ENCODE peak calls at places on chromosomes 6 and 20, in five cellular contexts. O is Peyer's patch, N is heart left ventricle, H is lower leg skin, U is sigmoid colon. D is an unnamed sample.

GRCh38 chr6:101326411-101326810 is 67.1 kb upstream of the GRIK2 start:
- DNase-seq in O (no peak), N (no peak), H (no peak), U (no peak), D (no peak)

GRCh38 chr20:32820000-32820697 is 395 bp downstream of the MAPRE1 start:
- DNase-seq in O (no peak), N (no peak), H (peak; percentile 90), U (no peak), D (peak; percentile 61)

GRCh38 chr6:113595921-113596376 is 261.2 kb upstream of the MARCKS start:
- DNase-seq in O (no peak), N (peak; percentile 33), H (no peak), U (peak; percentile 83), D (peak; percentile 72)

GRCh38 chr20:5864428-5864827 is 85.9 kb downstream of the TRMT6 start:
- DNase-seq in O (no peak), N (no peak), H (no peak), U (no peak), D (no peak)

GRCh38 chr6:14555804-14556203 is 438.2 kb downstream of the CD83 start:
- DNase-seq in O (peak; percentile 84), N (no peak), H (no peak), U (no peak), D (no peak)

GRCh38 chr6:37595859-37596258 is 96.2 kb upstream of the CCDC167 start:
- DNase-seq in O (no peak), N (no peak), H (no peak), U (no peak), D (no peak)

GRCh38 chr6:5665173-5665572 is 341.6 kb downstream of the NRN1 start:
- DNase-seq in O (peak; percentile 76), N (no peak), H (no peak), U (no peak), D (no peak)

GRCh38 chr6:166775180-166775922 is 148.3 kb upstream of the RPS6KA2 start:
- DNase-seq in O (peak; percentile 84), N (peak; percentile 48), H (peak; percentile 84), U (no peak), D (peak; percentile 39)

GRCh38 chr6:165010556-165011535 is 298.6 kb downstream of the C6orf118 start:
- DNase-seq in O (no peak), N (no peak), H (no peak), U (no peak), D (no peak)

GRCh38 chr6:39517763-39518162 is 195.3 kb upstream of the KCNK16 start:
- DNase-seq in O (no peak), N (no peak), H (no peak), U (no peak), D (no peak)

GRCh38 chr6:50939931-50940330 is 121.3 kb downstream of the TFAP2B start:
- DNase-seq in O (no peak), N (no peak), H (no peak), U (no peak), D (no peak)

GRCh38 chr6:18707714-18708439 is 320.7 kb downstream of the RNF144B start:
- DNase-seq in O (no peak), N (no peak), H (no peak), U (no peak), D (no peak)

GRCh38 chr6:144718431-144718830 is 433.3 kb downstream of the UTRN start:
- DNase-seq in O (no peak), N (no peak), H (no peak), U (no peak), D (no peak)

GRCh38 chr6:81816387-81816786 is 63.9 kb upstream of the TENT5A start:
- DNase-seq in O (no peak), N (no peak), H (no peak), U (no peak), D (no peak)

GRCh38 chr20:62168061-62168460 is 14.8 kb upstream of the MTG2 start:
- DNase-seq in O (no peak), N (no peak), H (no peak), U (no peak), D (no peak)

GRCh38 chr6:162387723-162388382 is 339.7 kb downstream of the PRKN start:
- DNase-seq in O (no peak), N (peak; percentile 38), H (no peak), U (no peak), D (no peak)

GRCh38 chr20:50460608-50461268 is 49.4 kb upstream of the PTPN1 start:
- DNase-seq in O (peak; percentile 94), N (peak; percentile 86), H (peak; percentile 98), U (peak; percentile 95), D (peak; percentile 84)

GRCh38 chr6:30802731-30803130 is 58.4 kb upstream of the IER3 start:
- DNase-seq in O (no peak), N (no peak), H (no peak), U (no peak), D (no peak)

GRCh38 chr6:109303647-109304283 is 78.5 kb downstream of the CD164 start:
- DNase-seq in O (no peak), N (no peak), H (no peak), U (no peak), D (no peak)

GRCh38 chr6:158072083-158072721 is 90.5 kb downstream of the SYNJ2 start:
- DNase-seq in O (peak; percentile 86), N (peak; percentile 75), H (peak; percentile 94), U (peak; percentile 87), D (peak; percentile 64)

GRCh38 chr20:58715709-58716475 is 23.3 kb downstream of the NPEPL1 start:
- DNase-seq in O (peak; percentile 38), N (peak; percentile 13), H (peak; percentile 75), U (peak; percentile 54), D (peak; percentile 3)

GRCh38 chr6:10419749-10420545 is 5.1 kb upstream of the TFAP2A start:
- DNase-seq in O (no peak), N (no peak), H (no peak), U (no peak), D (no peak)

GRCh38 chr20:49344975-49345374 is 67.1 kb upstream of the ZNFX1 start:
- DNase-seq in O (no peak), N (peak; percentile 59), H (peak; percentile 91), U (peak; percentile 90), D (peak; percentile 26)

GRCh38 chr6:87618531-87618930 is 28.6 kb downstream of the ORC3 start:
- DNase-seq in O (no peak), N (no peak), H (no peak), U (no peak), D (no peak)

GRCh38 chr6:145643760-145644159 is 91.6 kb downstream of the EPM2A start:
- DNase-seq in O (no peak), N (no peak), H (no peak), U (no peak), D (no peak)

GRCh38 chr6:164928366-164929154 is 380.8 kb downstream of the C6orf118 start:
- DNase-seq in O (no peak), N (no peak), H (no peak), U (no peak), D (no peak)

GRCh38 chr6:149097794-149098193 is 219.7 kb upstream of the TAB2 start:
- DNase-seq in O (no peak), N (no peak), H (no peak), U (no peak), D (no peak)

DNA sequence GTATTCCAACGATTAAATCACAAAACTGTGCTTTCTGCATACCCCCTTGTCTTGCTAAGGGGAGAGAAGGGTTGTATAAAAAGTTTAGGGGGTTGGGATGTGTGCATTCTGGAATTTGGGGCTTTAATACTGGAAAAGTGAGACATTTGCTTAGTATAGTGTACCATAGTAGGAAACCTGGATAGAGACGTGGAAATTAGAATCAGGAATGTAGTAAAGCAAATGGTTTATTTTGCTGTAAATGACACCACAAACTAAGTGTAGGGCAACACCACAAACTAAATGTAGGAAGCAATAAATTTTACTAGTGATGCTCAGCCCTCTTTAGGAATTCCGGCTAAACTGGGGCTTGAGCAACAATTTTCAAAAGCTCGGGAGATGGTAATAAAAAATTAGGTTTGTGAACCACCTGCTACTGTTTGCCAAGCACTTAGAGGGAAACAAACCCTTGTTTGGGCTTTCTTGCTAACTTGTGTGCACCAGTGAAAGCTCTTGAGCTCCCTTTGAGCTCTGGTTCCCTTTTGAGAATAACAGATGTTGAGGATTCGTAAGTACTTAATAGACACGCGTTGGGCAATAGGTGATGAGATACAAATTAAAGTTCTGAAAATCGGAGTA is 13.8 kb downstream of the BRD2 start:
- DNase-seq in O (no peak), N (no peak), H (no peak), U (no peak), D (no peak)
- TF ChIP-seq POLR2A in O (no peak), N (no peak), H (no peak), U (no peak), D (no peak)

GRCh38 chr6:28719275-28719940 is 193.7 kb downstream of the GPX5 start:
- DNase-seq in O (no peak), N (no peak), H (no peak), U (no peak), D (no peak)

GRCh38 chr6:28725274-28725809 is 198.4 kb downstream of the TRIM27 start:
- DNase-seq in O (no peak), N (no peak), H (no peak), U (no peak), D (no peak)

GRCh38 chr6:28724395-28724794 is 198.7 kb downstream of the GPX5 start:
- DNase-seq in O (no peak), N (no peak), H (no peak), U (no peak), D (no peak)

GRCh38 chr6:28721372-28721771 is 195.7 kb downstream of the GPX5 start:
- DNase-seq in O (no peak), N (no peak), H (no peak), U (no peak), D (no peak)

GRCh38 chr6:28720357-28721231 is 194.9 kb downstream of the GPX5 start:
- DNase-seq in O (no peak), N (no peak), H (no peak), U (no peak), D (no peak)
- TF ChIP-seq POLR2A in O (no peak), N (no peak), H (no peak), U (no peak), D (no peak)

GRCh38 chr6:49463612-49463967 is 420 bp downstream of the CENPQ start:
- DNase-seq in O (no peak), N (no peak), H (no peak), U (no peak), D (no peak)

GRCh38 chr6:49462599-49462926 is 490 bp downstream of the MMUT start:
- DNase-seq in O (no peak), N (no peak), H (no peak), U (no peak), D (no peak)

GRCh38 chr6:49462071-49462470 is 982 bp downstream of the MMUT start:
- DNase-seq in O (no peak), N (no peak), H (no peak), U (no peak), D (no peak)

GRCh38 chr6:49464691-49465090 is 1.5 kb downstream of the CENPQ start:
- DNase-seq in O (no peak), N (no peak), H (no peak), U (no peak), D (no peak)

GRCh38 chr6:49462927-49463611 is at the start of the genes CENPQ and MMUT:
- DNase-seq in O (peak; percentile 97), N (peak; percentile 94), H (peak; percentile 98), U (peak; percentile 97), D (peak; percentile 97)
- TF ChIP-seq POLR2A in O (peak; percentile 93), N (peak; percentile 70), H (no peak), U (peak; percentile 76), D (peak; percentile 82)

GRCh38 chr6:124961784-124962611 is at the start of gene RNF217:
- DNase-seq in O (peak; percentile 68), N (peak; percentile 74), H (peak; percentile 91), U (peak; percentile 90), D (peak; percentile 42)
- TF ChIP-seq POLR2A in O (peak; percentile 27), N (peak; percentile 48), H (no peak), U (peak; percentile 40), D (peak; percentile 35)